ENCODE peak calls at places on chromosomes 5 and 9, in seven cellular contexts. B is esophagus squamous epithelium, V is thoracic aorta, P is AG04450, J is lower leg skin, T is heart left ventricle, F is left lung. M is an unnamed sample.

GRCh38 chr9:4661165-4662095 is 664 bp upstream of the PLPP6 start:
- DNase-seq in B (no peak), V (no peak), P (no peak), J (no peak), T (no peak), F (no peak), M (no peak)

GRCh38 chr9:87497604-87498045 is at the start of gene DAPK1:
- DNase-seq in B (no peak), V (no peak), P (no peak), J (peak), T (peak), F (peak), M (no peak)

GRCh38 chr9:89687216-89687615 is 82.4 kb downstream of the GADD45G start:
- DNase-seq in B (no peak), V (no peak), P (no peak), J (no peak), T (no peak), F (no peak), M (no peak)

GRCh38 chr9:124149992-124150391 is 107.8 kb upstream of the NEK6 start:
- DNase-seq in B (no peak), V (no peak), P (no peak), J (no peak), T (no peak), F (no peak), M (no peak)

GRCh38 chr9:70641031-70641430 is 226.6 kb upstream of the KLF9 start:
- DNase-seq in B (no peak), V (no peak), P (no peak), J (no peak), T (no peak), F (no peak), M (no peak)

GRCh38 chr5:102223542-102224444 is 72.3 kb downstream of the SLCO4C1 start:
- DNase-seq in B (no peak), V (no peak), P (no peak), J (no peak), T (no peak), F (no peak), M (peak)

GRCh38 chr9:29312327-29312726 is 1739.0 kb upstream of the C9orf72 start:
- DNase-seq in B (no peak), V (no peak), P (no peak), J (no peak), T (no peak), F (no peak), M (no peak)

GRCh38 chr5:72248352-72249032 is 71.5 kb downstream of the MRPS27 start:
- DNase-seq in B (no peak), V (peak), P (no peak), J (peak), T (peak), F (no peak), M (no peak)

GRCh38 chr9:81560851-81561732 is 128.3 kb downstream of the TLE1 start:
- DNase-seq in B (no peak), V (no peak), P (no peak), J (no peak), T (no peak), F (no peak), M (no peak)

GRCh38 chr5:174311531-174312269 is 266.2 kb downstream of the NSG2 start:
- DNase-seq in B (no peak), V (no peak), P (no peak), J (peak), T (peak), F (peak), M (peak)

GRCh38 chr5:102666164-102666951 is 88.7 kb upstream of the PAM start:
- DNase-seq in B (no peak), V (no peak), P (no peak), J (no peak), T (no peak), F (no peak), M (no peak)

GRCh38 chr5:179171816-179172745 is 111.9 kb downstream of the ZNF354C start:
- DNase-seq in B (no peak), V (no peak), P (no peak), J (no peak), T (no peak), F (peak), M (no peak)

GRCh38 chr9:121765021-121765950 is 113.9 kb downstream of the DAB2IP start:
- DNase-seq in B (no peak), V (no peak), P (peak), J (no peak), T (peak), F (peak), M (no peak)

GRCh38 chr5:67844937-67845336 is 370.6 kb upstream of the PIK3R1 start:
- DNase-seq in B (no peak), V (no peak), P (no peak), J (no peak), T (no peak), F (no peak), M (no peak)

GRCh38 chr5:112289465-112289864 is 129.6 kb downstream of the EPB41L4A start:
- DNase-seq in B (no peak), V (no peak), P (no peak), J (no peak), T (no peak), F (no peak), M (no peak)
- TF ChIP-seq CTCF in B (no peak), V (no peak), P (no peak), J (no peak), T (no peak), F (no peak), M (no peak)

GRCh38 chr9:127424669-127424986 is 446 bp downstream of the ZNF79 start:
- DNase-seq in B (no peak), V (no peak), P (no peak), J (no peak), T (no peak), F (peak), M (no peak)

GRCh38 chr9:127423591-127423933 is 620 bp upstream of the ZNF79 start:
- DNase-seq in B (no peak), V (no peak), P (no peak), J (no peak), T (no peak), F (no peak), M (no peak)

GRCh38 chr9:127422133-127422782 is 1.9 kb upstream of the ZNF79 start:
- DNase-seq in B (no peak), V (no peak), P (no peak), J (no peak), T (no peak), F (no peak), M (no peak)

GRCh38 chr9:127422787-127423186 is 1.4 kb upstream of the ZNF79 start:
- DNase-seq in B (no peak), V (no peak), P (no peak), J (no peak), T (no peak), F (no peak), M (no peak)

DNA sequence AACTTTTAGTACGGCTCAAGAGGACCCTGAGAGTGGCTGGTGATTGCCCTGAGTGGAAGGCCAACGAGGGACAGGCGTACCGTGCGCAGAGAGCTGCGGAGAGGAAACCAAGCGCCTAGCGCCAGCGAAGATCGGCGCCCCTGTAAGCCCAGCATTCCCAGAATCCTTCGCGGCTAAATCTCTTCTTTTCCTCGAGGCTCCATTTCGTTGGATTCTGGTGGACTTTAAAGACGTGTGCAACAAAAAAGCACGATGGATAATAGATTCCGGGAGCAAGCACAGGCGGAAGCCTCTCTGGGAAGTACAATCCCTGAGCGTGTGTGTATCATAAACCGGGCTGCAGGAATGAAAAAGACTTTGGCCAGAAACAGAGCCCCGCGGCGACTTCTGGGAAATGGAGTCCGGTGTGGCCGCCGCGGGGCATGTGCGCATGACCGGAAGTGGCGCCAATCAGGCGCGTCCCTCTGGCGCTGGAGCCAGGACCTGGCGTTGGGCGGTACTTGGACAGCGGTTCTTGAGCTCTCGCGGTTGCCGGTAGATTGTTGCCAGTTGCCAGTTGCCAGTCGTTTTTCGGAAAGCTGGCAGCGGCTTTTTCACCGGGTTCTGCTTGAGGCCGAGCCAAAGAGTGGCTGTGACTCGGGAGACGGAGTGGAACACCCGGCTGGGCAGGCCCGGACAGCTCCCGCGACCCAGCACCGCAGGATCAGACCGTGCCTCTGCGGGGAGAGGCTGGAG is at the start of gene ZNF79:
- DNase-seq in B (peak), V (peak), P (peak), J (peak), T (peak), F (peak), M (peak)
- H3K4me3 ChIP-seq in B (peak), V (peak), P (peak), J (peak), T (peak), F (peak), M (peak)

DNA sequence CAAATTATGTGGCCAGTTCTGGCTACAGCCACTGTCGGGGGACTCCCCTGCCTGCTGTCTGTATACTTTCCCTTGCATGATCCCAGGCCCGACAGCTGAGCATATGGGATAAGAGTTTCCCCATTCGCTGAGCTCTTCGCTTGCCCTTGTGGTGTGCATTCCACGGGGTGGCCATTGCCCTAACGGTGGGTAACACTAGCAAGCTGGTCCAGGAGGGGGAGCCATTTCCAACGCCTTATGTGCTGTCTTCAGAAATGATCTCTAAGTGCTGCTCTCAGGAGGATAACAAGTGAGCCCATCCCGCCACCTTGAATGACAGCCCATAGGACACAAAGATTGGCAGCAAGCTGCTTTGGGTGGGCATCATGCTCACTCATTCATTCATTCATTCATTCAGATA is 190.9 kb downstream of the FSTL4 start:
- DNase-seq in B (no peak), V (no peak), P (no peak), J (no peak), T (no peak), F (no peak), M (no peak)
- TF ChIP-seq CTCF in B (no peak), V (no peak), P (peak), J (no peak), T (no peak), F (peak), M (no peak)

GRCh38 chr9:113563856-113564514 is 100.5 kb downstream of the RGS3 start:
- DNase-seq in B (no peak), V (no peak), P (no peak), J (no peak), T (no peak), F (no peak), M (no peak)
- H3K4me3 ChIP-seq in B (no peak), V (peak), P (no peak), J (no peak), T (peak), F (no peak), M (no peak)

GRCh38 chr5:154756203-154756870 is 1.2 kb downstream of the LARP1 start:
- DNase-seq in B (no peak), V (no peak), P (no peak), J (peak), T (no peak), F (peak), M (no peak)
- TF ChIP-seq CTCF in B (no peak), V (no peak), P (no peak), J (no peak), T (no peak), F (no peak), M (no peak)

GRCh38 chr9:83708515-83709158 is 879 bp upstream of the UBQLN1 start:
- DNase-seq in B (peak), V (peak), P (no peak), J (peak), T (peak), F (peak), M (peak)
- H3K4me3 ChIP-seq in B (peak), V (peak), P (peak), J (peak), T (peak), F (peak), M (peak)

GRCh38 chr5:83516962-83517750 is 45.6 kb downstream of the VCAN start:
- DNase-seq in B (no peak), V (no peak), P (no peak), J (no peak), T (no peak), F (no peak), M (no peak)
- TF ChIP-seq CTCF in B (no peak), V (no peak), P (peak), J (no peak), T (no peak), F (peak), M (peak)

GRCh38 chr5:12586406-12586805 is 682.2 kb upstream of the CTNND2 start:
- DNase-seq in B (no peak), V (no peak), P (no peak), J (no peak), T (no peak), F (no peak), M (no peak)

DNA sequence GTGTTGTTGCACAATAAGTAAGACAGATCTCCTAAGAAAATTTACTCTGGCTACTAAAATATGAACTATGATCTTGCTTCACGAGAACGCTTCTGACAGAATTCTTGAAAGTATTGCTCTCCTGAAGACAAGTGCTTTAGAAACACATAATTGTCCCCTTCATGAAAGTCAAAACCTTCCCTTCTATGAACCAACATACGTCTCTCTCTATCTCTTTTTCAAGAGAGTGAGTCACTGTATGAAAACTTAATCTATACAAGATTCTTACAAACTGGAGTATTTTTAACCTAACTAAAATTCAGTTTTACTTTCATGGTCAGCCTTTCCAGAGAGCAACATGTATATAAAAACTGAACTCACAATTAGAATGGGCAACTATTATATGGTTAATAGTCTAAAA is 688.0 kb upstream of the CTNND2 start:
- DNase-seq in B (no peak), V (no peak), P (no peak), J (no peak), T (no peak), F (no peak), M (no peak)
- H3K4me3 ChIP-seq in B (no peak), V (no peak), P (no peak), J (no peak), T (no peak), F (no peak), M (no peak)

M was measured in astrocyte of the cerebellum.